ENCODE peak calls at places on chromosomes 11 and 22, in ten cellular contexts. K is GM23338; U is CD4-positive, alpha-beta T cell; M is ovary; H is dorsolateral prefrontal cortex; B is A549; N is body of pancreas; R is MM.1S; L is pancreas; P is coronary artery. E is an unnamed sample.

GRCh38 chr11:1815311-1815710 is 19.5 kb upstream of the SYT8 start:
- DNase-seq in K (no peak), U (no peak), M (no peak), H (no peak), B (no peak), N (no peak), R (no peak), L (no peak), P (peak; percentile 60), E (no peak)

GRCh38 chr11:80930038-80930437 is 1489.2 kb upstream of the TENM4 start:
- DNase-seq in K (no peak), U (no peak), M (no peak), H (no peak), B (no peak), N (no peak), R (no peak), L (no peak), P (no peak), E (no peak)

GRCh38 chr11:280762-281485 is 2.7 kb downstream of the NLRP6 start:
- DNase-seq in K (peak; percentile 51), U (no peak), M (no peak), H (no peak), B (no peak), N (no peak), R (no peak), L (peak; percentile 79), P (peak; percentile 65), E (peak; percentile 66)

GRCh38 chr22:32850591-32851517 is 49.3 kb downstream of the TIMP3 start:
- DNase-seq in K (no peak), U (no peak), M (peak; percentile 93), H (peak; percentile 18), B (no peak), N (peak; percentile 51), R (no peak), L (no peak), P (peak; percentile 91), E (peak; percentile 72)

GRCh38 chr11:67433536-67434394 is 3.7 kb downstream of the PTPRCAP start:
- DNase-seq in K (no peak), U (no peak), M (no peak), H (no peak), B (no peak), N (no peak), R (no peak), L (peak; percentile 56), P (no peak), E (no peak)

GRCh38 chr22:31343235-31344191 is 2.6 kb downstream of the PATZ1 start:
- DNase-seq in K (peak; percentile 92), U (no peak), M (peak; percentile 65), H (no peak), B (no peak), N (peak; percentile 93), R (no peak), L (peak; percentile 96), P (no peak), E (peak; percentile 48)

GRCh38 chr11:74870485-74870884 is 78.4 kb downstream of the XRRA1 start:
- DNase-seq in K (peak; percentile 78), U (no peak), M (no peak), H (no peak), B (peak; percentile 46), N (no peak), R (peak; percentile 46), L (no peak), P (no peak), E (no peak)

GRCh38 chr11:16945671-16946469 is 68.3 kb downstream of the PLEKHA7 start:
- DNase-seq in K (peak; percentile 69), U (no peak), M (peak; percentile 62), H (peak; percentile 7), B (peak; percentile 74), N (peak; percentile 79), R (peak; percentile 80), L (peak; percentile 85), P (no peak), E (no peak)

GRCh38 chr11:133980665-133981064 is 23.9 kb upstream of the IGSF9B start:
- DNase-seq in K (no peak), U (no peak), M (no peak), H (no peak), B (no peak), N (no peak), R (no peak), L (no peak), P (no peak), E (no peak)

GRCh38 chr11:102780491-102780918 is at the start of gene MMP10:
- DNase-seq in K (peak; percentile 86), U (no peak), M (no peak), H (no peak), B (peak; percentile 63), N (no peak), R (no peak), L (no peak), P (no peak), E (no peak)

GRCh38 chr11:63608353-63609345 is 5.6 kb downstream of the PLAAT3 start:
- DNase-seq in K (no peak), U (no peak), M (no peak), H (no peak), B (no peak), N (no peak), R (no peak), L (no peak), P (peak; percentile 31), E (no peak)

GRCh38 chr11:104918113-104918824 is 20.0 kb upstream of the CASP12 start:
- DNase-seq in K (no peak), U (no peak), M (no peak), H (no peak), B (no peak), N (no peak), R (peak; percentile 51), L (no peak), P (no peak), E (no peak)

GRCh38 chr11:27317751-27318150 is 45.3 kb downstream of the CCDC34 start:
- DNase-seq in K (no peak), U (no peak), M (no peak), H (no peak), B (peak; percentile 45), N (no peak), R (no peak), L (no peak), P (no peak), E (no peak)

GRCh38 chr11:47856186-47856585 is 8.0 kb upstream of the NUP160 start:
- DNase-seq in K (no peak), U (no peak), M (no peak), H (no peak), B (no peak), N (no peak), R (no peak), L (no peak), P (no peak), E (no peak)

DNA sequence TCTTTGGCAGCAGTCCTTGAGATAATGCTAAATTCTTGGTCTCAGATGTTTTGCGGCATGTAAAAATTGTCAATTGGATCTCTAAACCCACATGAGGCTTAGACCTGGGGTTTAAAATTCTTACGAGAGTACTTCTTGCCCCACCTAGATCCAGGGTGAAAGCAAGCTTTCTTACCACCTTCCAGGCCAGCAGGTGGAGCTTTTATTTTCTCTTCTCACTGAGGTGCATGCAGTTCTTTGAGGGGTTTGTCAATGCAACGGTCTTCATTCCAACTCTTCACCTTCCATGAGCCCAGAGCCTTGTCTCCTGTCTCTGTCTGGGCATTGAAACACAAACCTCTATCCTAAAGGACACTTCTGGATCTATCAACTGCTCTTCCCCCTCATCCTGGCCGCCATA is 154.1 kb downstream of the MYO18B start:
- DNase-seq in K (peak; percentile 61), U (no peak), M (no peak), H (no peak), B (no peak), N (no peak), R (no peak), L (no peak), P (no peak), E (no peak)
- TF ChIP-seq CTCF in K (peak; percentile 66), U (no peak), M (no peak), H (no peak), B (no peak), N (no peak), R (peak; percentile 21), L (no peak), P (no peak), E (no peak)

GRCh38 chr11:123729602-123730001 is 11.9 kb downstream of the ZNF202 start:
- DNase-seq in K (no peak), U (no peak), M (no peak), H (no peak), B (no peak), N (no peak), R (no peak), L (no peak), P (no peak), E (no peak)
- H3K27ac ChIP-seq in K (no peak overlapping the region), U (no peak overlapping the region), M (no peak overlapping the region), H (no peak overlapping the region), B (no peak overlapping the region), N (no peak overlapping the region), R (no peak overlapping the region), L (no peak overlapping the region), P (no peak overlapping the region), E (no peak overlapping the region)

DNA sequence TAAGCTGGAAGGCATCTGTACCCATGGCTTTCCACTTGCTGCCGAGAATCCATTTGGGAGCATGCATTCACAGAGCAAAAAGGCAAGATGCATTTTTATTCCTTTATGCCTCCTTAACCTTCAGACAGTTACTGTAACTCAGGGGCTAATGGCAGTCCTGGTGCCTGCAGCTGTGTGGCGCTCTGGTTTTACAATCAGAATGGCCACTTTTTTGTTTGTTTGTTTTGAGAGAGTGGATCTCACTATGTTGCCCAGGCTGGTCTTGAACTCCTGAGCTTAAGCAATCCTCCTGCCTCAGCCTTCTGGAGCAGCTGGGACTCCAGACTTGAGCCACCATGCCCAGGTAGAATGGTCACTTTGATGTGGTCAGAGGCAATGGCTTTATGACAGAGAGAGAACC is 101.8 kb downstream of the NAV2 start:
- DNase-seq in K (peak; percentile 68), U (no peak), M (no peak), H (no peak), B (no peak), N (no peak), R (no peak), L (no peak), P (no peak), E (no peak)
- TF ChIP-seq CTCF in K (peak; percentile 86), U (no peak), M (no peak), H (no peak), B (no peak), N (peak; percentile 16), R (no peak), L (no peak), P (no peak), E (no peak)

GRCh38 chr11:85822814-85823213 is 11.9 kb upstream of the SYTL2 start:
- DNase-seq in K (no peak), U (no peak), M (no peak), H (no peak), B (no peak), N (no peak), R (no peak), L (no peak), P (no peak), E (no peak)

GRCh38 chr11:85821636-85822035 is 10.7 kb upstream of the SYTL2 start:
- DNase-seq in K (no peak), U (no peak), M (no peak), H (no peak), B (no peak), N (peak; percentile 42), R (no peak), L (no peak), P (no peak), E (no peak)

GRCh38 chr11:85825590-85825989 is 14.6 kb upstream of the SYTL2 start:
- DNase-seq in K (no peak), U (no peak), M (no peak), H (no peak), B (no peak), N (no peak), R (no peak), L (no peak), P (no peak), E (no peak)

GRCh38 chr11:85826096-85826855 is 15.3 kb upstream of the SYTL2 start:
- DNase-seq in K (peak; percentile 50), U (no peak), M (peak; percentile 38), H (peak; percentile 81), B (peak; percentile 84), N (peak; percentile 17), R (peak; percentile 31), L (peak; percentile 22), P (no peak), E (no peak)

GRCh38 chr11:85823816-85824215 is 12.9 kb upstream of the SYTL2 start:
- DNase-seq in K (no peak), U (peak; percentile 51), M (no peak), H (no peak), B (no peak), N (no peak), R (peak; percentile 92), L (no peak), P (no peak), E (no peak)
- H3K27ac ChIP-seq in K (no peak overlapping the region), U (no peak overlapping the region), M (no peak overlapping the region), H (no peak overlapping the region), B (no peak overlapping the region), N (no peak overlapping the region), R (peak overlapping the region; percentile 71), L (no peak overlapping the region), P (no peak overlapping the region), E (no peak overlapping the region)

E was measured in heart left ventricle.